ENCODE peak calls at places on chromosomes 7 and 10, in four cellular contexts. S, T, G and B are unnamed samples.

GRCh38 chr7:47827321-47827720 is 120.9 kb downstream of the PKD1L1 start:
- DNase-seq in S (peak), T (no peak), G (no peak), B (no peak)

GRCh38 chr10:83214178-83214577 is 925.1 kb upstream of the GHITM start:
- DNase-seq in S (no peak), T (no peak), G (no peak), B (no peak)

GRCh38 chr7:85023066-85023687 is 163.7 kb downstream of the SEMA3D start:
- DNase-seq in S (peak), T (peak), G (peak), B (no peak)

GRCh38 chr10:120953897-120954296 is 102.7 kb downstream of the WDR11 start:
- DNase-seq in S (no peak), T (no peak), G (no peak), B (no peak)

GRCh38 chr7:70569335-70569819 is 562.6 kb upstream of the GALNT17 start:
- DNase-seq in S (no peak), T (peak), G (no peak), B (no peak)

GRCh38 chr10:122113161-122113944 is 124.4 kb downstream of the TACC2 start:
- DNase-seq in S (peak), T (peak), G (peak), B (no peak)

GRCh38 chr10:97635577-97635976 is 2.3 kb upstream of the MORN4 start:
- DNase-seq in S (no peak), T (no peak), G (no peak), B (no peak)

GRCh38 chr10:122149607-122150505 is 121.2 kb upstream of the BTBD16 start:
- DNase-seq in S (no peak), T (no peak), G (no peak), B (no peak)

GRCh38 chr10:44926771-44927751 is 15.9 kb downstream of the TMEM72 start:
- DNase-seq in S (no peak), T (no peak), G (peak), B (no peak)

GRCh38 chr10:94677691-94678090 is 5.8 kb upstream of the CYP2C18 start:
- DNase-seq in S (peak), T (no peak), G (no peak), B (no peak)

GRCh38 chr7:125154930-125155329 is 225.3 kb upstream of the POT1 start:
- DNase-seq in S (no peak), T (no peak), G (no peak), B (no peak)

GRCh38 chr10:131129544-131129943 is 182.0 kb downstream of the TCERG1L start:
- DNase-seq in S (no peak), T (no peak), G (no peak), B (no peak)

GRCh38 chr10:131134651-131135050 is 176.9 kb downstream of the TCERG1L start:
- DNase-seq in S (no peak), T (no peak), G (no peak), B (no peak)

GRCh38 chr10:131134001-131134576 is 177.4 kb downstream of the TCERG1L start:
- DNase-seq in S (no peak), T (no peak), G (no peak), B (no peak)

GRCh38 chr10:131132681-131133080 is 178.8 kb downstream of the TCERG1L start:
- DNase-seq in S (no peak), T (no peak), G (no peak), B (no peak)

DNA sequence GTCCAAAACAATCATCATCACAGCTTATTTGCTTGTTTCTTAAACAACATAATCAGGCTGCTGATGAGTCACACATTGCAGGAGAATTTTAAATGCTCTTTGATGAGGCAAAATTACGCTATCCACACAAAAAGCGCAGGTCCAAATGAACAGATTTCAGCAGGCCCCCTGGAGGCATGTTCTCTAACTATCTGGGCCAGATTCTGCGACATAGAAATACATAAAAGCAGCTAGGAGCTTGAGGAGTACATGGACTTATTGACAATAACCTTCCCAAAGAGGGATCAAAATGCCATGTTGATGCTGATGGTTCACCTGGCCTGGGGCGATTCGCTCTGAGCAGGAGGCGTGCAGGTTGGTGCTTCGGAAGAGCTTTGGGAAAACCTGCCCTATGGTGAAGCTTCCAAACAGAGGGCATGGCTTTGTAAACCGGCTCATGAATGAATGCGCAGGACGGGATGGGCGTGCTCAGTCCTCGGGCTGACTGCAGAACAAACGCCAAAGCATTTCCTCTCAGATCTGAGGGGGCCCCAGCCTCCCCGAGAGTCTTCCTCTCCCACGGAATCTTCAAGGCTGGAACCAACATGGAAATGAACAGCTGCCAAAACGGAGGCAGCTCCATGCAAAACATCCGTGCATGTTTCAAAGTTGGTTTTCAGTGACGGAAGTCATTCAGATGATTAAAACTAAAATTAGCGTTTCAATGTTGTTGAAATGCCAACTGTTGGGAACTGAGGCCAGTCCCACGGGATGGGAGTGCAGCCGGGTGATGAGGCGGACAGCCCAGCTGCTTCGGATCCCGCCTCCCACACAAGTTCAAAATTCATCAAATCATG is 179.6 kb downstream of the TCERG1L start:
- DNase-seq in S (no peak), T (no peak), G (no peak), B (no peak)
- H3K4me3 ChIP-seq in S (no peak), T (no peak), G (no peak), B (no peak)

DNA sequence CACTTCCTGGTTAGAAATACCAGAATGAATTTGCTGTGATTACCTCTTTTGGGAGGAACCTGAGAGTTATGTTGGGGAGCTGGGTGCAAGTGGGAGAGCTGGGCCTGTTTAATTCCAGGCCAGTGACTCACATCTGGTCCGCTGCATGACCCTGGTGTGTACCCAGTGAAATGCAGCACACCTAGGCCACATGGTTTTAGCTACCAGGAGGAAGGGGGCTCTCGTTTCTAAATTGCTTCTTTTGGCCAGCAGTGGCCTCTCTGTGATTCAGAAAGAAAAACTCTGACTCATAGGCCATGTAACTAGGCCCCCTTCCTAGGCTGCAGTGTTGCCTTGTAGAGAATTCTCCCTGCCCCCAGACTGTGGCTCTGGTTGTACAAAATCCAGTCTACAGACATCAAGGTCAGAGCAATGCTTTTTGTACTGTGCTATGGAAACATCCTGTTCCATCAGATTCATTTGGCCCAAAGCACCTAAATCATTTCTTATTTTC is 6.7 kb downstream of the AGFG2 start:
- DNase-seq in S (peak), T (peak), G (peak), B (peak)
- TF ChIP-seq CTCF in S (peak), T (peak), G (peak), B (peak)

DNA sequence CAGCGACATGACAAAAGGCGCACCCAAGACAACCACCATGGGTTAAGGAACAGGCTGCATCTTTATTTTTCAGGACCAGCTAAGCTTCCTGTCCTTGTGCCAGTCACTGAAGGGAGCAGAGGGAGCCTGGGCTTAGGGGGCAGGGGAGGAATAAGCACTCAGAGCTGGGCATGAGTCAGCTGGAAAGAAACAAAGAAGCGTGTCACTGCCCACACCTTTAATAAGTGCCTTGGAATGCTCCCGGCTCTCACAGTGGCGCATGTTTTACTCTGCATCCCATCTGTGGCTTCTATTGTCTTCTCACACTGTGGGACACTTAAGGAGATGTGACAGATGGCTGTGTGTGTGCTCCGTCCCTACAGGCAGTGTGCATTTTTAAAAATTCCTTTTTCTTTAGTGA is 71.7 kb downstream of the MTURN start:
- DNase-seq in S (peak), T (no peak), G (peak), B (no peak)
- H3K4me3 ChIP-seq in S (no peak), T (no peak), G (no peak), B (no peak)

GRCh38 chr7:43211276-43211675 is 98.8 kb downstream of the HECW1 start:
- DNase-seq in S (peak), T (no peak), G (no peak), B (no peak)
- TF ChIP-seq CTCF in S (peak), T (no peak), G (no peak), B (no peak)

GRCh38 chr10:24466616-24466949 is 257.1 kb downstream of the ARHGAP21 start:
- DNase-seq in S (no peak), T (no peak), G (no peak), B (no peak)
- H3K4me3 ChIP-seq in S (peak), T (no peak), G (peak), B (peak)

GRCh38 chr7:132680590-132680989 is 104.3 kb upstream of the PLXNA4 start:
- DNase-seq in S (no peak), T (peak), G (no peak), B (no peak)
- TF ChIP-seq CTCF in S (no peak), T (no peak), G (no peak), B (no peak)

DNA sequence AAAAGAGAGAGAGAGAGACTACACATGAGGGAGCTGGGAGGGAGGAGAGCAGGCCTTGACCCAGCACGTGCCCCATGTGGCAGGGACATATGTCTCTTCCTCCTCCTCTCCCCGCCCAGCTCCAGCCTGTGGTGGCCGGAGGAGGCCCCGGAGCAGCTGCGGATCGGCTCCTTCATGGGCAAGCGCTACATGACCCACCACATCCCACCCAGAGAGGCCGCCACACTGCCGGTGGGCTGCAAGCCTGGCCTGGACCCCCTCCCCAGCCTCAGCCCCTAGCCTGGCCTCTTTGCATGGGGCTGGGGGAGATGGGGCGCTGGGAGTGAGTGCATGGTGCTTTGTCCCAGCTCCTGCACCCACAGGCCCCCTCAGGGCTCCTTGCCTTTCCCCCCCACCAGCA is 4.6 kb downstream of the UPK3B start:
- DNase-seq in S (no peak), T (no peak), G (no peak), B (no peak)
- H3K4me3 ChIP-seq in S (no peak), T (no peak), G (no peak), B (no peak)

GRCh38 chr7:123355576-123356195 is 155.9 kb upstream of the SLC13A1 start:
- DNase-seq in S (peak), T (peak), G (no peak), B (no peak)
- TF ChIP-seq CTCF in S (no peak), T (peak), G (no peak), B (no peak)

GRCh38 chr10:129966831-129967578 is 2.9 kb upstream of the EBF3 start:
- DNase-seq in S (no peak), T (no peak), G (no peak), B (no peak)

GRCh38 chr10:129967579-129968019 is 3.5 kb upstream of the EBF3 start:
- DNase-seq in S (no peak), T (no peak), G (no peak), B (no peak)

GRCh38 chr10:129968937-129969527 is 5.0 kb upstream of the EBF3 start:
- DNase-seq in S (peak), T (peak), G (peak), B (no peak)

GRCh38 chr10:129969528-129970264 is 5.6 kb upstream of the EBF3 start:
- DNase-seq in S (no peak), T (no peak), G (no peak), B (no peak)

DNA sequence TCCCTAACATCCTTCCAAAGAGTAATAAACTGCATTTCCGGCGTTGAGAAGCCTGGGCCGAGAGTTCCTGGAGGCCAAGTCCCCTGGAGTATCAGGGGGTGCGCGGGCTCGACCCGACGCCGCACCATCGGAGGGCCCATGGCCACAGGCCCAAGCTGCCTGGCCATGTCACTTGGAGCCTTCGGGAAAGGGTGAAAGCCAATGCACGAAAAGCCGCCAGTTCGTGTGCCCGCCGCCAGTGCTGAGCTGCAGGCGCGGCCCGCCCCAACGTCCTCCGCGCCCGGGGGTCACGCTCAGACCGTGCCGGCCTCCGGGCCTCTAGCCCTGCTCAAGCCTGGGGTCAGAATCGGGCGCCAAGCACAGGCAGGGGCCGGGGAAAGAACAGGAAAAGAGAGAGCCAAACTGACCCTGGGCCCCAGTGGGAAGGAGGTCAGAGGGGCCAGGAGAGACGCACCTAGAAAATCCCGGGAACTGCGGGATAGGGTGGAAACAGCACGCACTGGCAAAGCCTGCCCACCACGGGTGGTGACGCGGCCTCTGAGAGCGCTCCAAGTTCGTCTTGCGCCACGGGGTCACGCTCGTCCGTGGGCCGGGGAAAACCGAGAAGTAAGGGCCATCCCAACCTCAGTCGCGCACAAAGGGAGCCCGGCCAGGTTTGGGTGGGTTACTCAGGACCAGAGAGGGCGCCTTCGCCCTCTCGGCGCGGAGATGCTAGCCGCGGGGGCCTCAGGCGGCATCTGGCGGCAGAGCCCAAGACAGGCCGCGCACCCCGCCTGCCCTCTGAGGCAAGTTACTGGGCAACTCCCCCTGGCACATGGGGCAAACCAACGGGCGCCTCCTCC is 4.2 kb upstream of the EBF3 start:
- DNase-seq in S (no peak), T (no peak), G (no peak), B (no peak)
- H3K4me3 ChIP-seq in S (no peak), T (no peak), G (no peak), B (no peak)

GRCh38 chr10:12849351-12850181 is 151.9 kb downstream of the CCDC3 start:
- DNase-seq in S (no peak), T (no peak), G (no peak), B (no peak)

GRCh38 chr10:12846718-12847117 is 154.8 kb downstream of the CCDC3 start:
- DNase-seq in S (no peak), T (no peak), G (peak), B (no peak)

GRCh38 chr10:12848439-12849173 is 152.9 kb downstream of the CCDC3 start:
- DNase-seq in S (no peak), T (no peak), G (no peak), B (no peak)

GRCh38 chr10:12844796-12845524 is 156.6 kb downstream of the CCDC3 start:
- DNase-seq in S (peak), T (no peak), G (peak), B (peak)

DNA sequence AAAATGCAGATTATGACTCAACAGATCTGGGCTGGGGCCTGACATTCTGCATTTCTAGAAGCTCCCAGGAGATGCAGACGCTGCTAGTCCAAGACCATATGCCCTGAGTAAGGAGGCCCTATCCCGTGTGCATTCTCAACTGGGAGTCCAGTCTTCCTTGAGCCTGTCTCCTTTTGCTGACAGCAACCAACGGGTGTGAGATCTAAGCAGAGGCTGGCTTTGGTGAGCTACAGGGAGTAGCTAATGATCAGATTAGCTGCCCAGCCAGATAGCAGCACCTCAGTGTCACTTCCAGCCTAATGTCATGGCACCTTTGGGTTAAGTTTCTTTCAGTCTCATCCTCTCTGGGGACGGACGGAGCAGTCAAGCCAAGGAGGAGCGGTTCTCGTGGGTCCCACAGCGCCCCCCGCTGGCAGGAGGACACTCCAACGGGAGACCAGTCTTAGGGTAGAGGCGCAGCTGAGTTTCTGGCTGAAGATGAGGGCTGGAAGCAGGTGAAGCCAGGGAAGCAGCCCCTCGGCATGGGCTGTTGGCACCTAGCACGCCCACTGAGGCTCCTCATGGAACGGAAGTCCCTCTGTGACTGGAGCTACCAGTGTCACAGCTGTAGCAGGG is 154.0 kb downstream of the CCDC3 start:
- DNase-seq in S (no peak), T (peak), G (no peak), B (no peak)
- TF ChIP-seq CTCF in S (peak), T (peak), G (peak), B (peak)